ENCODE peak calls at places on chromosome 12, in five cellular contexts. P, X, L, G and J are unnamed samples.

GRCh38 chr12:55727643-55728184 is 1.1 kb downstream of the CD63 start:
- DNase-seq in P (no peak), X (peak), L (no peak), G (peak), J (peak)

GRCh38 chr12:20567413-20567812 is 127.7 kb upstream of the SLCO1C1 start:
- DNase-seq in P (no peak), X (no peak), L (no peak), G (no peak), J (no peak)

GRCh38 chr12:81206425-81206824 is 128.5 kb downstream of the ACSS3 start:
- DNase-seq in P (peak), X (no peak), L (no peak), G (peak), J (no peak)

GRCh38 chr12:27772328-27773049 is 7.5 kb upstream of the KLHL42 start:
- DNase-seq in P (no peak), X (no peak), L (no peak), G (no peak), J (peak)

GRCh38 chr12:118853634-118854033 is 127.7 kb upstream of the SRRM4 start:
- DNase-seq in P (no peak), X (no peak), L (no peak), G (no peak), J (no peak)

GRCh38 chr12:7555752-7556151 is 52.2 kb upstream of the CD163 start:
- DNase-seq in P (no peak), X (no peak), L (no peak), G (no peak), J (peak)

GRCh38 chr12:125033296-125033695 is 31.9 kb upstream of the AACS start:
- DNase-seq in P (no peak), X (no peak), L (no peak), G (no peak), J (no peak)

GRCh38 chr12:58034712-58035111 is 93.3 kb downstream of the ATP23 start:
- DNase-seq in P (no peak), X (no peak), L (no peak), G (no peak), J (no peak)

GRCh38 chr12:84507914-84508313 is 404.7 kb downstream of the SLC6A15 start:
- DNase-seq in P (peak), X (no peak), L (no peak), G (peak), J (peak)